ENCODE peak calls at places on chromosomes 16 and 17, in five cellular contexts. R is left ventricle myocardium inferior; L is CD8-positive, alpha-beta T cell; B is effector memory CD4-positive, alpha-beta T cell; X is heart left ventricle. A is an unnamed sample.

GRCh38 chr16:67833418-67834241 is 8.5 kb upstream of the THAP11 start:
- DNase-seq in X (peak; percentile 95), L (peak; percentile 86), B (peak; percentile 85), R (peak; percentile 95), A (peak; percentile 83)

GRCh38 chr16:77564791-77565390 is 130.1 kb upstream of the ADAMTS18 start:
- DNase-seq in B (no peak), X (no peak), L (no peak), R (no peak), A (no peak)

GRCh38 chr17:38469875-38470274 is 41.6 kb downstream of the ARHGAP23 start:
- DNase-seq in X (no peak), L (no peak), B (no peak), R (no peak), A (no peak)

GRCh38 chr17:31900877-31901276 is 631 bp downstream of the UTP6 start:
- DNase-seq in B (no peak), X (no peak), L (no peak), R (no peak), A (no peak)

GRCh38 chr17:4721203-4722135 is 9.8 kb upstream of the MED11 start:
- DNase-seq in X (peak; percentile 41), L (no peak), R (peak; percentile 45), B (peak; percentile 16), A (no peak)

GRCh38 chr16:22270525-22270924 is 26.7 kb upstream of the POLR3E start:
- DNase-seq in B (no peak), L (no peak), R (no peak), X (no peak), A (no peak)

GRCh38 chr16:53224932-53225533 is 170.2 kb downstream of the CHD9 start:
- DNase-seq in L (no peak), X (no peak), R (no peak), B (no peak), A (no peak)

GRCh38 chr16:11914759-11915643 is 755 bp downstream of the GSPT1 start:
- DNase-seq in X (peak; percentile 53), B (peak; percentile 22), R (peak; percentile 38), L (peak; percentile 9), A (peak; percentile 42)

GRCh38 chr16:89670496-89671431 is 13.1 kb downstream of the SPATA33 start:
- DNase-seq in B (no peak), L (no peak), R (no peak), X (no peak), A (no peak)

GRCh38 chr17:30821751-30822723 is 2.5 kb downstream of the CRLF3 start:
- DNase-seq in L (no peak), B (no peak), X (no peak), R (no peak), A (no peak)

GRCh38 chr16:30407794-30408534 is 558 bp downstream of the ZNF771 start:
- DNase-seq in B (no peak), L (no peak), R (no peak), X (no peak), A (no peak)

GRCh38 chr16:951660-952301 is 19.0 kb downstream of the LMF1 start:
- DNase-seq in L (no peak), B (no peak), R (no peak), X (peak; percentile 10), A (no peak)

DNA sequence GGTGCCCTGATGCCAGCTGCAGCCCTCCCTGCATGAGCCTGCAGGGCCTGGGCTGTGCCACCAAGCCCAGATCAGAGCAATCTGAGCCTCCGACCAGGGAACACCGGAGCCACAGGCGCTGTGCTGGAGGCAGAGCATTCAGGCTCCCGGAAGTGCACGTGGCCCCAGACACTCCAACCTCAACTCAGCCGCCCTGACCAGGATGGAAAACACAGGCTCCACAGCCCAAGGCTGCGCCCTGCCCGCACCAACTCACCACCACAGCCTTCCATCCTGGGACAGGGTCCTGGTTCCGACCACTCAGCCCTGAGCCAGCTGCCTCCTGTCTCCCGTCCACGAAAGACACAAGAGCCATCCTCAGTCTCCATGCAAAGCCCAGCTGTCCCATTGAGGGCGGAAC is 18.5 kb downstream of the LMF1 start:
- DNase-seq in R (no peak), X (no peak), B (no peak), L (no peak), A (no peak)
- H3K27ac ChIP-seq in R (no peak overlapping the region), X (no peak overlapping the region), B (no peak overlapping the region), L (no peak overlapping the region), A (no peak overlapping the region)

DNA sequence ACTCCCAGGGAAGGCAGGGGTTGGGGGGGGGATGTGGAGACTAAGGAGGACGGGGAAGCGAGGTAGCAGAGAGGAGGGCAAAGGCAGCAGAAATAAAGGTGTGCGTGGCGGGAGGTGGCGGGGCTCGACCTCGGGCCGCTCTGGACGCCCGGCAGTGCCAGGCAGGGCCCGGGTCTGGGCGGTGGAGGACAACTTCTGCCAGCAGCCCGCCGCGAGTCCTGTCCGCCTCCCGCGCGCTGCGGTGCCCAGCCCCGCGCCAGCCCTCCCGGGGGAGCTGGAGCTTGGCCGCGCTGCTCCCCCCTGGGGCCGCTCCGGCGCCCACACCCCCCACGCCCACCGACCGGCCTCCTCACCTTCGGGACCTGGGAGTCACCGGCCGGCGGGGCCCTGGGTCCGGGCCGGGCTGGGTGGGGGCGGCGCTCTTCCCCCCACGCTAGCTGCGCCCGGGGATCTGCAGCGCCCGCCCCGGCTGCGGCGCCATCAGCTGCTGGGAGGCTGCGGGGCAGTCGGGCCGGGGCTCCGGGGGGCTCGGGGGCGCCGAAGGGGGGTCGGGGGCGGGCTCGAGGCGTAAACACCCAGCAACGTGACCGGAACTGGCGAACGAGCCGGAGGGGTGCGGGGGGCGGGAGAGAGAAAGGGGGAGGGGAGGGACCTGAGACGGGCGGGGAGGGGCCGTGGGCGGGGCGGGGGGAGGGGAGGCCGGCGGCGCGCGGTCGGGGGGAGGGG is at the start of gene CCDC92B:
- DNase-seq in L (no peak), X (no peak), R (no peak), B (no peak), A (no peak)
- H3K4me3 ChIP-seq in L (no peak within 1 kb of the TSS), X (peak within 1 kb of the TSS; percentile 28), R (peak within 1 kb of the TSS; percentile 49), B (no peak within 1 kb of the TSS), A (no peak within 1 kb of the TSS)

GRCh38 chr16:72429566-72430160 is 257.7 kb upstream of the PMFBP1 start:
- DNase-seq in R (no peak), X (no peak), L (no peak), B (no peak), A (no peak)
- H3K27ac ChIP-seq in R (no peak overlapping the region), X (no peak overlapping the region), L (no peak overlapping the region), B (no peak overlapping the region), A (no peak overlapping the region)

DNA sequence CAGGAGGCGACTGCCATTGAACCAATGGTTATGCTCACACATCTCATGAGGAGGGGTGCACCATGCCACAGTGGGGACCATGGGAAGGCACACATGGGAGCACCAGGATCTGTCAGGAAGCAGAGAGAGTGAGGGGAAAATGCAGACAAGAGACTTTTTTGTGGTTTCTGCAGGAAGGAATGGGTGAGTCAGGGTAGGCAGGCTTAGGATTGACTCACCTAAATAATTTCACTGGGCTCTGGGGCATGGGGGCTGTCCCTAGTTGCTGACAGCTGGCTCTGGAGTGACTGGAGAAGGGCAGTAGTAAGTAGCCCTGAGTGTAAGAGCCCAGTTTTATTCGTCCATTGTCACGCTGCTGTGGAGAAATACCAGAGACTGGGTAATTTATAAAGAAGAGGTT is 202.4 kb downstream of the AXIN2 start:
- DNase-seq in R (no peak), B (no peak), X (no peak), L (no peak), A (no peak)
- H3K4me3 ChIP-seq in R (no peak overlapping the region), B (no peak overlapping the region), X (no peak overlapping the region), L (no peak overlapping the region), A (no peak overlapping the region)